ENCODE peak calls at places on chromosomes 12 and 14, in four cellular contexts. J is H9, M is mesendoderm, H is mesenchymal stem cell. G is an unnamed sample.

GRCh38 chr12:30754383-30754749 is 385 bp downstream of the CAPRIN2 start:
- DNase-seq in M (no peak), J (no peak), H (no peak), G (no peak)

GRCh38 chr14:93941293-93941910 is 14.3 kb downstream of the FAM181A start:
- DNase-seq in M (no peak), J (no peak), H (peak), G (peak)

GRCh38 chr14:105221598-105222178 is 26.6 kb upstream of the BTBD6 start:
- DNase-seq in M (no peak), J (no peak), H (no peak), G (no peak)

GRCh38 chr12:125262866-125263265 is 197.6 kb downstream of the AACS start:
- DNase-seq in M (peak), H (no peak), J (no peak), G (no peak)

GRCh38 chr14:63752449-63753169 is 24.7 kb upstream of the SGPP1 start:
- DNase-seq in H (peak), M (no peak), J (no peak), G (peak)

GRCh38 chr12:106125351-106126085 is 13.2 kb downstream of the NUAK1 start:
- DNase-seq in M (no peak), J (no peak), H (no peak), G (no peak)

GRCh38 chr14:32254952-32255679 is 52.0 kb upstream of the RNU6-8 start:
- DNase-seq in H (peak), M (peak), J (peak), G (peak)

GRCh38 chr12:2535583-2536187 is 259.1 kb upstream of the FKBP4 start:
- DNase-seq in H (peak), J (no peak), M (no peak), G (peak)

GRCh38 chr14:75182820-75183219 is 6.4 kb upstream of the TMED10 start:
- DNase-seq in J (no peak), H (peak), M (no peak), G (peak)

GRCh38 chr12:65895759-65896656 is 71.7 kb downstream of the HMGA2 start:
- DNase-seq in H (peak), M (peak), J (peak), G (no peak)

GRCh38 chr12:100154472-100155247 is 12.0 kb upstream of the BLTP3B start:
- DNase-seq in J (peak), M (peak), H (peak), G (peak)

GRCh38 chr12:90936230-90937005 is 18.6 kb downstream of the CCER1 start:
- DNase-seq in H (no peak), M (peak), J (no peak), G (no peak)

GRCh38 chr12:54287316-54288157 is 7.0 kb downstream of the HNRNPA1 start:
- DNase-seq in M (peak), H (no peak), J (peak), G (no peak)

DNA sequence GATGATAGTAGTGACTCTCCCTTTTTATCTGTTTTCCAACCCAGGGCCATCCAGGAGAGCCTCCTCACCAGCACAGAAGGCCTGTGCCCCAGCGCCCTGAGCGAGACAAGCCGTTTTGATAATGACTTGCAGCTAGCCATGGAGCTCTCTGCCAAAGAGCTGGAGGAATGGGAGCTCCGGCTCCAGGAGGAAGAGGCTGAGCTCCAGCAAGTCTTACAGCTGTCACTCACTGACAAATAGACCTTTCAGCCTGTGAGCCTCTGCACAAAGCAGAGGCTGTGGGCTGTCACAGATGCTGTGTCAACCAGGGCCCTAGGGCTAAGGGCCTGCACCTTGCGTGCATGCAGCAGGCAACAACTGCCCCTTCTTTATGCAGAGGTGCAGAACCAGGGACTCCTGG is 11.0 kb downstream of the C12orf76 start:
- DNase-seq in M (no peak), J (no peak), H (no peak), G (no peak)
- H3K18ac ChIP-seq in M (no peak), J (no peak), H (no peak), G (peak)

DNA sequence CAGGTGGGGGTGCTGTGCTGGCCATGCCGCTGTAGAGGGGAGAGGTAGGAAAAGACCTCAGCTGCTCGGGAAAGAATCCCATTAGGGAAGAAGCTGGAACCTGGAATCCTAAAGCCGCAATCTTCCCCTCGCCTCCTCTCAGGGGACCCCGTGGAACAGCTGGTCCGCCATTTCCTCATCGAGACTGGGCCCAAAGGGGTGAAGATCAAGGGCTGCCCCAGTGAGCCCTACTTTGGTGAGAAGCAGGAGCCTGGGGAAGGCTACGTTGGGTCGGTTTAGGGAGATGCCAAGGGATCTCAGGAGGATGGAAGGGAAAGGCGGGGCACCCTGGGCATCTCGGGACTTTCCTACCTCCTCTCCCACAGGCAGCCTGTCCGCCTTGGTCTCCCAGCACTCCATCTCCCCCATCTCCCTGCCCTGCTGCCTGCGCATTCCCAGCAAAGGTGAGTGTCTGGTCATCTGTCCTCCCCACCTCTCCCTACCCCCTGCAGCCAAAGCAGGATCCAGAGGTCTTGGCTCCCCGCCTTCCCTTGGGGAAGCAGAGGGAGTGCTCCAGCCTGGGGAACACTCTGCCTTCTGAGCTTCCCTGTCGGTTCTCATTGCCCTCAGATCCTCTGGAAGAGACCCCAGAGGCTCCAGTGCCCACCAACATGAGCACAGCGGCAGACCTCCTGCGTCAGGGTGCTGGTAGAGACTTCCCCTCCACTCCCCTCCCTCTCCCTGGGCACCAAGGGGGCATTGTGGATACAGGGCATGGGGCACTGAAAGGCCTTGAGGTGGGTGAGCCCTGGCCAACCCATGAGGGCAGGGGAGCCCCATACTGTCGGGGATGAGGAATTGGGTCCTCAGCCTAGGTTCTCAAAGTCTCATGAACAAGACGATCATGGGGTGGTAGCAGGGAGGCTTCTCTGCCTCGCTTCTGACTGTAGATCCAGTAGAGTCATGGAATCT is 12.4 kb downstream of the TNS2 start:
- DNase-seq in J (no peak), H (no peak), M (no peak), G (no peak)
- H3K18ac ChIP-seq in J (no peak), H (no peak), M (no peak), G (no peak)

DNA sequence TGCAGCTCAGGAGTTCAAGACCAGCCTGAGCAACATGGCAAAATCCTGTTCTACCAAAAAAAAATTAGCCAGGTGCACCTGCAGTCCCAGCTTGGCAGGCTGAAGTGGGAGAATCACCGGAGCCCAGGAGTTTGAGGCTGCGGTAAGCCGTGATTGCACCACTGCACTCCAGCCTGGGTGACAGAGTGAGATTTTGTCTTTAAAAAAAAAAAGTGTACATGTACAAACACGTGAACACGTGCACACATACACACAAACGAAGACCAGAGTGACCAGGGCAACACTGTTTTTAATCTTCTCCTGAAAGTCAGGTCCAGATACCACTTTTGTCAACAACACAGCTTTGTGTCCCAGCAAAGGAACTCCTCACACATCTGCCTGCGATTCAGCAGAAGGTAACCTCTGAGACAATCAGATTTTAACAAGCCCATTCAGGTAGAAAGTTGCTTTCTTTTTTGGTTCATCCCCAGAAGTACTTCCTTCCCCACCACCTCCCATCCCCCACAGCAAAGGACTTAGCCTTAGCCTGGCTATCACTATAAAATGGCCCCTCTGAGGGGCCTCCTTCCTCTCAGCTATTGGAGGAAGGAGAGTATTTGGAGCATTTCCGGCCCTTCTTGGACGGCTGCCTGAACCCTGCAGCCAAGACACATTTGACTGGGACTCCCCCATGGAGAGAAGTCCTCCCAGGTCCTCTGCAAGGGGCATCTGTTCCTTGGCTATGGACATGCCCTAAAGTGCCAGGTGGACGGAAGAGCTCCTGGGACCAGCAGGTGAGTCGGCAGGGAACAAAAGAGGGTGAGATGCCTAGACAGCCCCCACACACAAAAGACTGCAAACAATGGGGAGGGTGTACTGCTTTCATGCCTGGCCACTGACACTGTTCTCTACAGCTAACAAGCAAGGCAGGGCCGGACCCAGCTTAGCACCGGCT is 9.8 kb downstream of the CTDSP2 start:
- DNase-seq in H (peak), M (peak), J (peak), G (peak)
- H3K18ac ChIP-seq in H (peak), M (no peak), J (no peak), G (peak)

GRCh38 chr14:90419200-90419599 is 22.4 kb downstream of the CALM1 start:
- DNase-seq in J (no peak), H (peak), M (no peak), G (peak)
- H3K18ac ChIP-seq in J (no peak), H (no peak), M (no peak), G (no peak)

G was measured in IMR-90.